ENCODE peak calls at places on chromosomes 16 and 17, in four cellular contexts. O, T, V and Q are unnamed samples.

GRCh38 chr16:70777973-70778406 is 23.0 kb downstream of the VAC14 start:
- DNase-seq in O (peak), T (no peak), V (peak), Q (no peak)

GRCh38 chr17:39939588-39940419 is 12.3 kb downstream of the LRRC3C start:
- DNase-seq in O (peak), T (peak), V (peak), Q (peak)

GRCh38 chr17:8718001-8718563 is 26.6 kb downstream of the CCDC42 start:
- DNase-seq in O (no peak), T (no peak), V (peak), Q (no peak)

GRCh38 chr17:33225509-33225908 is 67.6 kb downstream of the ASIC2 start:
- DNase-seq in O (no peak), T (no peak), V (no peak), Q (peak)

GRCh38 chr17:72775914-72776313 is 316.6 kb downstream of the SLC39A11 start:
- DNase-seq in O (no peak), T (no peak), V (no peak), Q (no peak)

GRCh38 chr16:68345958-68346635 is 35.3 kb downstream of the PRMT7 start:
- DNase-seq in O (no peak), T (no peak), V (no peak), Q (no peak)

GRCh38 chr17:20281860-20282259 is 185.5 kb downstream of the LGALS9B start:
- DNase-seq in O (no peak), T (no peak), V (no peak), Q (peak)

GRCh38 chr17:45051060-45051719 is at the start of gene DCAKD:
- DNase-seq in O (peak), T (peak), V (peak), Q (peak)

GRCh38 chr17:80246726-80247125 is 13.9 kb upstream of the RNF213 start:
- DNase-seq in O (no peak), T (no peak), V (no peak), Q (no peak)

GRCh38 chr17:351875-352420 is 659 bp downstream of the RPH3AL start:
- DNase-seq in O (no peak), T (no peak), V (no peak), Q (no peak)

GRCh38 chr16:31402687-31403086 is 9.6 kb downstream of the ITGAD start:
- DNase-seq in O (no peak), T (no peak), V (no peak), Q (no peak)

GRCh38 chr17:15261818-15262290 is 3.3 kb downstream of the PMP22 start:
- DNase-seq in O (no peak), T (no peak), V (no peak), Q (peak)

GRCh38 chr16:81293909-81294802 is 20.6 kb upstream of the GAN start:
- DNase-seq in O (peak), T (no peak), V (no peak), Q (no peak)

GRCh38 chr17:10127819-10128375 is 70.5 kb downstream of the GAS7 start:
- DNase-seq in O (peak), T (no peak), V (peak), Q (peak)

GRCh38 chr17:55320594-55321506 is 56.1 kb downstream of the HLF start:
- DNase-seq in O (no peak), T (no peak), V (no peak), Q (no peak)